ENCODE peak calls at places on chromosome 1, in nine cellular contexts. M is cardiac muscle cell; O is tibial nerve; J is PC-9; D is tibial artery; A is GM23248; V is CD8-positive, alpha-beta T cell; L is aorta; E is left ventricle myocardium inferior. N is an unnamed sample.

GRCh38 chr1:76607712-76608111 is 259.6 kb upstream of the ST6GALNAC5 start:
- DNase-seq in M (no peak), O (no peak), J (no peak), D (no peak), A (no peak), V (no peak), L (no peak), E (no peak), N (no peak)

GRCh38 chr1:208161656-208162375 is 82.4 kb downstream of the PLXNA2 start:
- DNase-seq in M (peak; percentile 33), O (no peak), J (no peak), D (peak; percentile 2), A (peak; percentile 60), V (no peak), L (no peak), E (no peak), N (no peak)

GRCh38 chr1:65178235-65178634 is 30.2 kb downstream of the AK4 start:
- DNase-seq in M (no peak), O (no peak), J (no peak), D (no peak), A (no peak), V (no peak), L (no peak), E (no peak), N (no peak)

GRCh38 chr1:77313491-77313890 is 31.7 kb downstream of the AK5 start:
- DNase-seq in M (peak; percentile 49), O (no peak), J (no peak), D (no peak), A (peak; percentile 5), V (peak; percentile 28), L (no peak), E (no peak), N (no peak)

GRCh38 chr1:981491-981954 is 370 bp downstream of the PERM1 start:
- DNase-seq in M (no peak), O (no peak), J (no peak), D (no peak), A (no peak), V (no peak), L (peak; percentile 42), E (peak; percentile 26), N (no peak)

GRCh38 chr1:50983403-50983802 is 13.4 kb downstream of the CDKN2C start:
- DNase-seq in M (no peak), O (no peak), J (no peak), D (no peak), A (no peak), V (no peak), L (no peak), E (no peak), N (no peak)

GRCh38 chr1:56532359-56532696 is 47.0 kb downstream of the PLPP3 start:
- DNase-seq in M (peak; percentile 37), O (no peak), J (no peak), D (no peak), A (no peak), V (no peak), L (no peak), E (no peak), N (no peak)

GRCh38 chr1:170586321-170586855 is 54.4 kb downstream of the GORAB start:
- DNase-seq in M (peak; percentile 65), O (peak; percentile 46), J (no peak), D (peak; percentile 73), A (peak; percentile 76), V (no peak), L (peak; percentile 61), E (peak; percentile 26), N (peak; percentile 65)

GRCh38 chr1:205477759-205478247 is 22.0 kb upstream of the BLACAT1 start:
- DNase-seq in M (peak; percentile 64), O (no peak), J (peak; percentile 92), D (peak; percentile 77), A (peak; percentile 69), V (no peak), L (peak; percentile 82), E (peak; percentile 48), N (no peak)

GRCh38 chr1:19000065-19000464 is 43.6 kb upstream of the IFFO2 start:
- DNase-seq in M (no peak), O (no peak), J (no peak), D (no peak), A (no peak), V (no peak), L (no peak), E (no peak), N (no peak)

GRCh38 chr1:233315718-233316301 is 11.7 kb upstream of the MAP3K21 start:
- DNase-seq in M (no peak), O (no peak), J (no peak), D (no peak), A (no peak), V (no peak), L (no peak), E (no peak), N (no peak)

GRCh38 chr1:212211371-212211770 is 73.8 kb upstream of the PPP2R5A start:
- DNase-seq in M (no peak), O (no peak), J (no peak), D (no peak), A (no peak), V (no peak), L (no peak), E (no peak), N (no peak)

GRCh38 chr1:29655945-29656866 is 419.9 kb downstream of the PTPRU start:
- DNase-seq in M (peak; percentile 6), O (no peak), J (no peak), D (peak; percentile 35), A (peak; percentile 25), V (no peak), L (peak; percentile 26), E (no peak), N (peak; percentile 21)

GRCh38 chr1:2777428-2778219 is 23.9 kb downstream of the TTC34 start:
- DNase-seq in M (no peak), O (no peak), J (no peak), D (no peak), A (no peak), V (no peak), L (no peak), E (no peak), N (no peak)

GRCh38 chr1:3645247-3645646 is 4.7 kb downstream of the WRAP73 start:
- DNase-seq in M (no peak), O (no peak), J (no peak), D (no peak), A (no peak), V (no peak), L (peak; percentile 18), E (no peak), N (no peak)

GRCh38 chr1:232009741-232010140 is 383.2 kb downstream of the DISC1 start:
- DNase-seq in M (no peak), O (no peak), J (no peak), D (no peak), A (no peak), V (no peak), L (no peak), E (no peak), N (no peak)

GRCh38 chr1:12475158-12475934 is 142.7 kb downstream of the DHRS3 start:
- DNase-seq in M (no peak), O (no peak), J (no peak), D (no peak), A (no peak), V (no peak), L (no peak), E (no peak), N (no peak)

GRCh38 chr1:225631041-225631663 is 21.8 kb downstream of the ENAH start:
- DNase-seq in M (peak; percentile 52), O (no peak), J (no peak), D (no peak), A (no peak), V (no peak), L (no peak), E (no peak), N (no peak)

DNA sequence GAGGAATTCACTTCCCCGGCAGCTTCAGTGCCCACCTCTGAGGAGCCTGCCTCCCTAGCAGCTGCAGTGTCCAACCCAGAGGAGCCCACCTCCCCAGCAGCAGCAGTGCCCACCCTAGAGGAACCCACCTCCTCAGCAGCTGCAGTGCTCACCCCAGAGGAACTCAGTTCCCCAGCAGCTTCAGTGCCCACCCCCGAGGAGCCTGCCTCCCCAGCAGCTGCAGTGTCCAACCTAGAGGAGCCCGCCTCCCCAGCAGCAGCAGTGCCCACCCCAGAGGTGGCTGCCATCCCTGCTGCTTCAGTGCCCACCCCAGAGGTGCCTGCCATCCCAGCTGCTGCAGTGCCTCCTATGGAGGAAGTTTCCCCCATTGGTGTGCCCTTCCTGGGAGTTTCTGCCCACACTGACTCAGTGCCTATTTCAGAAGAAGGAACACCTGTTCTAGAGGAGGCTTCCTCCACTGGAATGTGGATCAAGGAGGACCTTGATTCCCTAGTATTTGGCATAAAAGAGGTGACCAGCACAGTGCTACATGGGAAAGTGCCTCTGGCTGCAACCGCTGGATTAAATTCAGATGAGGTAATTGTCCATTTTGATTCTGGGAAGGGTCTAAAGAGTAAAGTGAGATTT is 77.4 kb upstream of the BMP8A start:
- DNase-seq in M (no peak), O (no peak), J (no peak), D (no peak), A (no peak), V (no peak), L (no peak), E (no peak), N (no peak)
- H3K4me3 ChIP-seq in M (no peak overlapping the region), O (no peak overlapping the region), J (no peak overlapping the region), D (no peak overlapping the region), A (peak overlapping the region; percentile 58), V (no peak overlapping the region), L (peak overlapping the region; percentile 38), E (peak overlapping the region; percentile 33), N (no peak overlapping the region)

GRCh38 chr1:6029351-6029750 is 16.3 kb upstream of the KCNAB2 start:
- DNase-seq in M (no peak), O (no peak), J (no peak), D (no peak), A (no peak), V (no peak), L (no peak), E (no peak), N (no peak)
- H3K4me1 ChIP-seq in M (no peaks in the 10 kb centered on the region), O (no peaks in the 10 kb centered on the region), J (peaks cover 11% of the 10 kb centered on the region), D (no peaks in the 10 kb centered on the region), A (no peaks in the 10 kb centered on the region), V (peaks cover 84% of the 10 kb centered on the region), L (no peaks in the 10 kb centered on the region), E (peaks cover 24% of the 10 kb centered on the region), N (no peaks in the 10 kb centered on the region)

DNA sequence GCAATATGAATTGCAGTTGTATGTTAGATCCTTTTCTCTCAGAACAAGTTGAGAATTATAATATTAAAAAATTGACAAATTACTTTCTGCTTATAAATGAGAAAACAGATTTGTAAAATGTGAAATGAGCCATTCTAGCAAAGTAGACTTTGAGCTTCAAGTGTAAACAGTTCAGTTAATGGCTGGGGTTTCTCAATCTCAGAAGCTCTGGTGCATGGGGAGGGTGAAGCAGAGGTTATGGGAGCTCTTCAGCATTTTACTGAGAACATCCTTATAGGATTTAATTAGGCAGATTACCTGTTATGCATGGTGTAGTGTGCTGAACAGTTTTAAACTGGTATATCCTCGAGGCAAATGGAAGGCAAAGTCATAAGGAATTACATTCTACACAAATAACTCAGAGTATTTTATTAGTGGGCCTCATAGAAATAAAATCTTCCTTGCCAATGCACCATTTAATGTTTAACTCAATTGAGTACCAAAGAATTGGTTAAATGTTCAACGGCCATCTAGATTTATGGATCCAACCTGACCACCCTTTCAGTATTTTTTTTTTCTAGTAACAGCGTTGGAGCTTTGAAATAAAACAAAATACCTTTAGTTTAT is 1143.6 kb upstream of the ADGRL2 start:
- DNase-seq in M (no peak), O (no peak), J (no peak), D (no peak), A (no peak), V (no peak), L (no peak), E (no peak), N (no peak)
- H3K4me3 ChIP-seq in M (no peak overlapping the region), O (no peak overlapping the region), J (no peak overlapping the region), D (no peak overlapping the region), A (no peak overlapping the region), V (no peak overlapping the region), L (no peak overlapping the region), E (no peak overlapping the region), N (no peak overlapping the region)

GRCh38 chr1:179822107-179822506 is 55.5 kb downstream of the TOR1AIP2 start:
- DNase-seq in M (no peak), O (no peak), J (no peak), D (no peak), A (no peak), V (no peak), L (no peak), E (no peak), N (no peak)
- H3K4me1 ChIP-seq in M (peaks cover 3% of the 10 kb centered on the region), O (no peaks in the 10 kb centered on the region), J (no peaks in the 10 kb centered on the region), D (no peaks in the 10 kb centered on the region), A (peaks cover 10% of the 10 kb centered on the region), V (no peaks in the 10 kb centered on the region), L (no peaks in the 10 kb centered on the region), E (peaks cover 35% of the 10 kb centered on the region), N (no peaks in the 10 kb centered on the region)